ENCODE peak calls at places on chromosomes 2 and 18, in ten cellular contexts. S is trophoblast cell, A is GM23248, J is HCT116, C is astrocyte of the spinal cord, G is endodermal cell, K is psoas muscle, M is neural progenitor cell, P is breast epithelium, B is epithelial cell of esophagus. I is an unnamed sample.

GRCh38 chr2:65231892-65232477 is 4.4 kb downstream of the ACTR2 start:
- DNase-seq in S (peak; percentile 6), K (no peak), A (peak; percentile 90), C (peak; percentile 53), M (no peak), G (no peak), J (no peak), P (no peak), B (peak; percentile 18), I (no peak)

GRCh38 chr18:22194151-22194598 is 24.8 kb downstream of the GATA6 start:
- DNase-seq in K (no peak), S (no peak), J (no peak), B (no peak), C (no peak), G (peak; percentile 77), A (no peak), M (peak; percentile 55), P (no peak), I (no peak)

GRCh38 chr2:19711470-19712372 is 190.1 kb downstream of the TTC32 start:
- DNase-seq in A (peak; percentile 99), M (peak; percentile 74), G (peak; percentile 82), S (peak; percentile 85), K (no peak), B (peak; percentile 97), J (peak; percentile 38), P (no peak), C (peak; percentile 95), I (peak; percentile 87)

GRCh38 chr2:177088542-177088941 is 124.1 kb upstream of the HNRNPA3 start:
- DNase-seq in A (no peak), G (no peak), B (no peak), K (no peak), M (no peak), J (no peak), P (no peak), C (no peak), S (no peak), I (no peak)

GRCh38 chr2:47675196-47675825 is 107.6 kb upstream of the MSH6 start:
- DNase-seq in P (no peak), K (no peak), J (no peak), G (peak; percentile 35), S (no peak), B (no peak), M (no peak), C (no peak), A (no peak), I (no peak)

GRCh38 chr2:223805008-223805407 is 32.4 kb downstream of the AP1S3 start:
- DNase-seq in S (no peak), P (no peak), C (no peak), J (no peak), K (no peak), M (no peak), A (no peak), G (no peak), B (no peak), I (no peak)

GRCh38 chr2:69216535-69217332 is 170.3 kb downstream of the GFPT1 start:
- DNase-seq in M (no peak), C (peak; percentile 75), A (peak; percentile 42), P (no peak), G (no peak), B (no peak), J (no peak), S (no peak), K (no peak), I (no peak)

GRCh38 chr2:234863043-234863934 is 88.5 kb upstream of the SH3BP4 start:
- DNase-seq in J (peak; percentile 54), P (peak; percentile 64), K (peak; percentile 66), C (peak; percentile 56), M (no peak), B (peak; percentile 91), G (peak; percentile 70), S (peak; percentile 33), A (peak; percentile 81), I (peak; percentile 30)

GRCh38 chr2:29314816-29315571 is 199.8 kb downstream of the CLIP4 start:
- DNase-seq in S (no peak), A (peak; percentile 30), B (peak; percentile 65), M (peak; percentile 55), P (no peak), J (no peak), C (peak; percentile 43), G (peak; percentile 74), K (no peak), I (no peak)

GRCh38 chr2:129061079-129061785 is 742.6 kb upstream of the HS6ST1 start:
- DNase-seq in J (no peak), S (no peak), C (peak; percentile 70), K (no peak), G (no peak), M (no peak), P (no peak), B (peak; percentile 93), A (peak; percentile 43), I (peak; percentile 45)

GRCh38 chr18:22544626-22545025 is 126.9 kb upstream of the CTAGE1 start:
- DNase-seq in G (no peak), M (no peak), P (no peak), J (no peak), K (no peak), S (no peak), A (peak; percentile 66), C (no peak), B (no peak), I (no peak)

GRCh38 chr2:21372654-21373053 is 248.9 kb downstream of the TDRD15 start:
- DNase-seq in J (no peak), K (no peak), M (peak; percentile 41), C (no peak), P (no peak), A (peak; percentile 2), G (peak; percentile 84), S (peak; percentile 13), B (peak; percentile 21), I (no peak)

GRCh38 chr2:153287109-153287801 is 191.3 kb downstream of the RPRM start:
- DNase-seq in J (peak; percentile 47), B (peak; percentile 15), M (peak; percentile 90), A (no peak), P (no peak), C (no peak), S (no peak), K (no peak), G (peak; percentile 93), I (no peak)

GRCh38 chr2:13682878-13683277 is 949.6 kb upstream of the LRATD1 start:
- DNase-seq in B (peak; percentile 89), A (peak; percentile 45), K (no peak), J (no peak), P (no peak), G (no peak), S (peak; percentile 38), M (no peak), C (peak; percentile 82), I (no peak)

DNA sequence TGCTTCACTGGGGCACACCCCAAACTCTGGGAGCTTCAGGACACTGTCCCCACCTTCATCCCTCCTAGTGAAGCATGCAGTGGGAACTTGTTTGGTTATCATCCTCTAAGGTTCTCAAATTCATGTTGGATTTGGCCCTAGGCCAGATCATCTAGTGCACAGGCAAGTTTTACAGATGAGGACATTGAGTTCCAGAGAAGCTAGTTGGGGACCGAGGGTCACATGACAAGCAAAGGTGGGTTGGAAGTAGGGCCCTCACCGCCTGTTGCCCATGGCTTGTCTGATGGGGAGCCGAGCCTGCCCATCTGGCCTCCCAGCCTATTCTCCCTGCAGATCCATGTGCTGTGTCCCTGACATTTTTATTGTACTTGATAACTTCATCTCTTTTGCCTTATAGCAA is 2.8 kb downstream of the PRKCE start:
- DNase-seq in M (no peak), P (no peak), G (no peak), J (no peak), A (peak; percentile 5), S (no peak), B (no peak), K (no peak), C (no peak), I (no peak)
- H3K4me3 ChIP-seq in M (no peak overlapping the region), P (peak overlapping the region; percentile 45), G (no peak overlapping the region), J (no peak overlapping the region), A (no peak overlapping the region), S (no peak overlapping the region), B (no peak overlapping the region), K (no peak overlapping the region), C (no peak overlapping the region), I (no peak overlapping the region)

DNA sequence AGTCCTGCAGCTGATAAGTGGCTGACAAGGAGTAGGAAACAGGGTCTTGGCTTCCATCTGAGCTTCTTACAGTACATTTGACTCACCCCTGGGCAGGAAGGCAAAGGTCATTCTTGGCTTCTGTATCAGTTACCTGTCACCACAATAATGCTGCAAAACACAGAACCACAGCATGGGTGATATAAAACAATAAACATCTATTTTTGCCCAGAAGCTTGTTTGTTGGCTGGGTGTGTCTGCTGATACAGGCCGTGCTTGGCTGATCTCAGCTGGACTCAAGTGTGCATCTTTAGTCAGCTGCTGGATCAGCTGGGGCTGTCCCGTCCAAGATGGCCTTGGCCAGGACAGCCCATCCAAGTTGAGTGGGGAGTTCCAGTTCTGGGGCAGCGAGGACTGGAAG is 34.7 kb downstream of the ONECUT2 start:
- DNase-seq in J (no peak), B (no peak), C (no peak), M (no peak), G (no peak), P (no peak), A (no peak), S (no peak), K (no peak), I (no peak)
- H3K4me3 ChIP-seq in J (no peak overlapping the region), B (no peak overlapping the region), C (no peak overlapping the region), M (no peak overlapping the region), G (no peak overlapping the region), P (no peak overlapping the region), A (no peak overlapping the region), S (no peak overlapping the region), K (no peak overlapping the region), I (no peak overlapping the region)

DNA sequence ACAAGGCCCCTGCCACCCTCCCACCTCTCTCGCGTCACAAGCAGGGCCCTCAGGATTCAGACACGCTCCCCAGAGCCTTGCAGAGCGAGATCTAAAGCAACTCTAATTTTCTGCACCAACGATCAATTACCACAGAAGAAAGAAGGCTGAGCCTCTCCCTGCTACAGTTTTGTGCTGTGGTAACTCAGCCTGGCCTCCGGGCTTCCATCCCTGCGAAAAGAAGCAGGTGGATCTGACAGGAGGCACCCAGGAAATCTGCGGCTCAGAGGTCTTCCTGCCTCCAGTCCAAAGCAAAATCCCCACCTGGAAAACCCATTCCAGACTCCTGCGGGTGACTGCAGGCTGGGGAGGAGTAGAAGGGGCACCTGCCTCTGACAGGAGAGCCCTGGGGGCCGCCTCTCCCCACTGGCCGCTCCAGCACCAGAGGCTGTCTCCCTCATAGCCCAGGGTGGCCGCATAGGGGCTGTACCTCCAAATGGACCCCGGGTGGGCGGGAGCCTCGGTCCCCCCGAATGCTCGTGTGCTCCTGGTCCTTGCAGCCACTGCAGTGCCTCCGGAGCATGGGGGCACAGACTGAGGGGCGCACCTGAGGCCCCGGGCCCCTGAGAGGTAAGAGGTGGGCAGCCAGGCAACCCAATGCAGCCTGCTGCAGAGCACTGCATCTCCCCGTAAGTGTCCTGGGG is 31.0 kb downstream of the PXDN start:
- DNase-seq in M (peak; percentile 89), A (no peak), S (no peak), C (no peak), G (no peak), J (no peak), K (no peak), B (no peak), P (no peak), I (no peak)
- H3K4me3 ChIP-seq in M (no peak overlapping the region), A (no peak overlapping the region), S (peak overlapping the region; percentile 20), C (no peak overlapping the region), G (no peak overlapping the region), J (no peak overlapping the region), K (no peak overlapping the region), B (no peak overlapping the region), P (no peak overlapping the region), I (no peak overlapping the region)

DNA sequence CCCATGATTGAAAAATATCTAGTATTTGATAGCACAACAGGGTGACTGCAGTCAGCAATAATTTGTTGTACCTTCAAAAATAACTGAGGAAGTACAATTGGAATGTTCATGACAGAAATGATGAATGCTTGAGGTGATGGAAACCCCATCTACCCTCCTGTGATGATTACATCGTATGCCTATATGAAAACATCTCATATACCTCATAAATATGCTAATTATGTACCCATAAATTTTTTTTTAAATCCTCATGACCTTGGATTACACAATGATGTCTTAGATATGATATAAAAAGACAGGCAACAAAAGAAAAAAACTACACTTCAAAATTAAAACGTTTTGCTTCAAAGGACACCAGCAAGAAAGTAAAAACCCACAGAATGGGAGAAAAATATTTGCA is 1.4 kb upstream of the POLR1B start:
- DNase-seq in K (no peak), A (no peak), J (no peak), G (no peak), P (no peak), C (no peak), B (no peak), S (no peak), M (no peak), I (no peak)
- H3K4me3 ChIP-seq in K (no peak overlapping the region), A (no peak overlapping the region), J (peak overlapping the region; percentile 93), G (peak overlapping the region; percentile 95), P (no peak overlapping the region), C (no peak overlapping the region), B (no peak overlapping the region), S (no peak overlapping the region), M (peak overlapping the region; percentile 69), I (no peak overlapping the region)

I was measured in AG04450.